ENCODE peak calls at places on chromosomes 13 and 19, in seven cellular contexts. One of them, this sample, is unnamed.

GRCh38 chr19:27754700-27755099 is 1458.3 kb downstream of the UQCRFS1 start:
- DNase-seq in T-helper 2 cell: no peak
- DNase-seq in RWPE1: no peak
- DNase-seq in activated CD4-positive, alpha-beta T cell treated with anti-CD3 and anti-CD28 coated beads for 36 hours: no peak
- DNase-seq in GM20000: no peak
- DNase-seq in CD8-positive, alpha-beta T cell: no peak
- DNase-seq in stimulated activated naive B cell treated with anti-CD40 and anti-IgM and Interleukin-4, amounts not matched to agents 10 μg/mL and 1 μg/mL and 100 μg/mL, for 72 hours: no peak
- DNase-seq in this sample: no peak

GRCh38 chr19:6101291-6101690 is 9.0 kb downstream of the RFX2 start:
- DNase-seq in CD8-positive, alpha-beta T cell: no peak
- DNase-seq in GM20000: no peak
- DNase-seq in RWPE1: no peak
- DNase-seq in stimulated activated naive B cell treated with anti-CD40 and anti-IgM and Interleukin-4, amounts not matched to agents 10 μg/mL and 1 μg/mL and 100 μg/mL, for 72 hours: no peak
- DNase-seq in activated CD4-positive, alpha-beta T cell treated with anti-CD3 and anti-CD28 coated beads for 36 hours: no peak
- DNase-seq in T-helper 2 cell: no peak
- DNase-seq in this sample: no peak

GRCh38 chr19:16327911-16328823 is 3.5 kb downstream of the KLF2 start:
- DNase-seq in CD8-positive, alpha-beta T cell: no peak
- DNase-seq in stimulated activated naive B cell treated with anti-CD40 and anti-IgM and Interleukin-4, amounts not matched to agents 10 μg/mL and 1 μg/mL and 100 μg/mL, for 72 hours: peak; percentile 60
- DNase-seq in GM20000: peak; percentile 61
- DNase-seq in T-helper 2 cell: peak; percentile 83
- DNase-seq in RWPE1: peak; percentile 55
- DNase-seq in activated CD4-positive, alpha-beta T cell treated with anti-CD3 and anti-CD28 coated beads for 36 hours: peak; percentile 75
- DNase-seq in this sample: peak; percentile 51

GRCh38 chr13:47306991-47307390 is 410.1 kb upstream of the HTR2A start:
- DNase-seq in CD8-positive, alpha-beta T cell: no peak
- DNase-seq in GM20000: no peak
- DNase-seq in T-helper 2 cell: no peak
- DNase-seq in RWPE1: no peak
- DNase-seq in activated CD4-positive, alpha-beta T cell treated with anti-CD3 and anti-CD28 coated beads for 36 hours: no peak
- DNase-seq in stimulated activated naive B cell treated with anti-CD40 and anti-IgM and Interleukin-4, amounts not matched to agents 10 μg/mL and 1 μg/mL and 100 μg/mL, for 72 hours: no peak
- DNase-seq in this sample: no peak

GRCh38 chr19:1214862-1215731 is 9.5 kb downstream of the STK11 start:
- DNase-seq in CD8-positive, alpha-beta T cell: no peak
- DNase-seq in GM20000: no peak
- DNase-seq in T-helper 2 cell: no peak
- DNase-seq in activated CD4-positive, alpha-beta T cell treated with anti-CD3 and anti-CD28 coated beads for 36 hours: no peak
- DNase-seq in stimulated activated naive B cell treated with anti-CD40 and anti-IgM and Interleukin-4, amounts not matched to agents 10 μg/mL and 1 μg/mL and 100 μg/mL, for 72 hours: no peak
- DNase-seq in RWPE1: no peak
- DNase-seq in this sample: peak; percentile 61

GRCh38 chr19:4594199-4594598 is 34.7 kb upstream of the SEMA6B start:
- DNase-seq in activated CD4-positive, alpha-beta T cell treated with anti-CD3 and anti-CD28 coated beads for 36 hours: no peak
- DNase-seq in RWPE1: no peak
- DNase-seq in stimulated activated naive B cell treated with anti-CD40 and anti-IgM and Interleukin-4, amounts not matched to agents 10 μg/mL and 1 μg/mL and 100 μg/mL, for 72 hours: no peak
- DNase-seq in T-helper 2 cell: no peak
- DNase-seq in CD8-positive, alpha-beta T cell: no peak
- DNase-seq in GM20000: no peak
- DNase-seq in this sample: no peak

GRCh38 chr19:862529-863304 is 3.3 kb downstream of the CFD start:
- DNase-seq in activated CD4-positive, alpha-beta T cell treated with anti-CD3 and anti-CD28 coated beads for 36 hours: peak; percentile 90
- DNase-seq in RWPE1: peak; percentile 63
- DNase-seq in T-helper 2 cell: peak; percentile 83
- DNase-seq in stimulated activated naive B cell treated with anti-CD40 and anti-IgM and Interleukin-4, amounts not matched to agents 10 μg/mL and 1 μg/mL and 100 μg/mL, for 72 hours: peak; percentile 54
- DNase-seq in CD8-positive, alpha-beta T cell: peak; percentile 77
- DNase-seq in GM20000: peak; percentile 90
- DNase-seq in this sample: peak; percentile 9

GRCh38 chr19:18049390-18049789 is 37.3 kb downstream of the IL12RB1 start:
- DNase-seq in RWPE1: no peak
- DNase-seq in CD8-positive, alpha-beta T cell: no peak
- DNase-seq in GM20000: no peak
- DNase-seq in stimulated activated naive B cell treated with anti-CD40 and anti-IgM and Interleukin-4, amounts not matched to agents 10 μg/mL and 1 μg/mL and 100 μg/mL, for 72 hours: no peak
- DNase-seq in activated CD4-positive, alpha-beta T cell treated with anti-CD3 and anti-CD28 coated beads for 36 hours: no peak
- DNase-seq in T-helper 2 cell: no peak
- DNase-seq in this sample: peak; percentile 21

GRCh38 chr19:17296976-17297375 is 6.2 kb downstream of the ABHD8 start:
- DNase-seq in T-helper 2 cell: no peak
- DNase-seq in CD8-positive, alpha-beta T cell: no peak
- DNase-seq in activated CD4-positive, alpha-beta T cell treated with anti-CD3 and anti-CD28 coated beads for 36 hours: no peak
- DNase-seq in GM20000: no peak
- DNase-seq in stimulated activated naive B cell treated with anti-CD40 and anti-IgM and Interleukin-4, amounts not matched to agents 10 μg/mL and 1 μg/mL and 100 μg/mL, for 72 hours: no peak
- DNase-seq in RWPE1: no peak
- DNase-seq in this sample: no peak

GRCh38 chr19:3031607-3031867 is 2.5 kb upstream of the TLE2 start:
- DNase-seq in stimulated activated naive B cell treated with anti-CD40 and anti-IgM and Interleukin-4, amounts not matched to agents 10 μg/mL and 1 μg/mL and 100 μg/mL, for 72 hours: no peak
- DNase-seq in CD8-positive, alpha-beta T cell: no peak
- DNase-seq in GM20000: no peak
- DNase-seq in T-helper 2 cell: no peak
- DNase-seq in activated CD4-positive, alpha-beta T cell treated with anti-CD3 and anti-CD28 coated beads for 36 hours: no peak
- DNase-seq in RWPE1: no peak
- DNase-seq in this sample: no peak

GRCh38 chr13:41501281-41501680 is 43.9 kb downstream of the RGCC start:
- DNase-seq in GM20000: no peak
- DNase-seq in activated CD4-positive, alpha-beta T cell treated with anti-CD3 and anti-CD28 coated beads for 36 hours: no peak
- DNase-seq in RWPE1: no peak
- DNase-seq in stimulated activated naive B cell treated with anti-CD40 and anti-IgM and Interleukin-4, amounts not matched to agents 10 μg/mL and 1 μg/mL and 100 μg/mL, for 72 hours: no peak
- DNase-seq in CD8-positive, alpha-beta T cell: no peak
- DNase-seq in T-helper 2 cell: no peak
- DNase-seq in this sample: no peak

This sample was measured in HFFc6.